ENCODE peak calls at places on chromosomes 3 and 15, in five cellular contexts. J is cardiac fibroblast, G is H9, Y is heart left ventricle, R is AG04450. H is an unnamed sample.

GRCh38 chr15:68366314-68366713 is 65.6 kb downstream of the ITGA11 start:
- DNase-seq in Y (peak; percentile 20), J (no peak), R (no peak), G (peak; percentile 52), H (no peak)

GRCh38 chr3:53202331-53203015 is 41.5 kb downstream of the PRKCD start:
- DNase-seq in Y (no peak), J (no peak), G (no peak), R (no peak), H (no peak)

GRCh38 chr3:42490243-42490642 is 12.2 kb upstream of the VIPR1 start:
- DNase-seq in J (peak; percentile 61), R (no peak), G (peak; percentile 46), Y (peak; percentile 81), H (no peak)

GRCh38 chr15:76206325-76206976 is 104.8 kb downstream of the ETFA start:
- DNase-seq in G (no peak), Y (peak; percentile 93), J (peak; percentile 53), R (no peak), H (no peak)

GRCh38 chr15:35019401-35020327 is 31.6 kb upstream of the ZNF770 start:
- DNase-seq in G (peak; percentile 76), J (peak; percentile 32), R (no peak), Y (no peak), H (no peak)

GRCh38 chr15:31297221-31297879 is 29.3 kb upstream of the KLF13 start:
- DNase-seq in R (no peak), J (no peak), G (no peak), Y (peak; percentile 20), H (no peak)

GRCh38 chr15:47727137-47727536 is 9.8 kb downstream of the SEMA6D start:
- DNase-seq in R (no peak), Y (no peak), G (no peak), J (no peak), H (no peak)

GRCh38 chr3:149620291-149621020 is 37.4 kb downstream of the WWTR1 start:
- DNase-seq in J (peak; percentile 83), R (peak; percentile 32), Y (no peak), G (no peak), H (no peak)

GRCh38 chr15:84955089-84955848 is 26.4 kb upstream of the PDE8A start:
- DNase-seq in G (peak; percentile 78), R (peak; percentile 52), Y (peak; percentile 79), J (peak; percentile 85), H (peak; percentile 82)

GRCh38 chr15:46213551-46213950 is 578.7 kb downstream of the SQOR start:
- DNase-seq in G (no peak), Y (no peak), J (no peak), R (no peak), H (no peak)

GRCh38 chr15:62649793-62650420 is 392.6 kb upstream of the TPM1 start:
- DNase-seq in J (peak; percentile 34), G (no peak), Y (peak; percentile 56), R (no peak), H (no peak)

GRCh38 chr15:83869329-83869728 is 215.4 kb downstream of the ADAMTSL3 start:
- DNase-seq in R (no peak), Y (peak; percentile 52), G (no peak), J (no peak), H (no peak)

GRCh38 chr3:127408684-127409420 is 121.0 kb upstream of the PRR20G start:
- DNase-seq in Y (no peak), R (no peak), G (peak; percentile 49), J (no peak), H (no peak)

GRCh38 chr3:99875573-99875924 is 57.9 kb downstream of the CMSS1 start:
- DNase-seq in Y (no peak), R (no peak), J (peak; percentile 86), G (no peak), H (no peak)

GRCh38 chr3:126127904-126128303 is 44.0 kb upstream of the SLC41A3 start:
- DNase-seq in G (peak; percentile 20), Y (no peak), R (no peak), J (no peak), H (peak; percentile 12)

GRCh38 chr15:98799461-98799971 is 151.2 kb downstream of the IGF1R start:
- DNase-seq in R (no peak), G (no peak), J (no peak), Y (no peak), H (peak; percentile 51)

GRCh38 chr3:56921573-56922571 is 120.1 kb upstream of the ARHGEF3 start:
- DNase-seq in R (peak; percentile 11), Y (no peak), J (peak; percentile 39), G (no peak), H (no peak)

GRCh38 chr3:120192159-120192558 is 92.9 kb downstream of the GPR156 start:
- DNase-seq in R (no peak), Y (no peak), G (no peak), J (no peak), H (no peak)

GRCh38 chr3:122390665-122391064 is 6.7 kb downstream of the FAM162A start:
- DNase-seq in J (peak; percentile 41), G (no peak), R (no peak), Y (peak; percentile 27), H (no peak)

GRCh38 chr15:83288381-83288801 is 3.9 kb upstream of the BNC1 start:
- DNase-seq in J (no peak), G (peak; percentile 62), Y (no peak), R (no peak), H (peak; percentile 52)

GRCh38 chr3:72310028-72310987 is 525.4 kb upstream of the PROK2 start:
- DNase-seq in J (peak; percentile 81), G (no peak), Y (peak; percentile 60), R (peak; percentile 39), H (no peak)

GRCh38 chr15:60605879-60606304 is 127.0 kb upstream of the ICE2 start:
- DNase-seq in Y (peak; percentile 52), J (peak; percentile 82), G (no peak), R (peak; percentile 27), H (no peak)

GRCh38 chr3:197527569-197527968 is 28.2 kb downstream of the BDH1 start:
- DNase-seq in G (no peak), R (no peak), Y (no peak), J (no peak), H (no peak)

GRCh38 chr15:42363487-42363886 is 4.2 kb downstream of the CAPN3 start:
- DNase-seq in R (no peak), G (peak; percentile 46), J (no peak), Y (no peak), H (no peak)

GRCh38 chr3:73493543-73494314 is 131.0 kb downstream of the PDZRN3 start:
- DNase-seq in G (no peak), Y (no peak), R (no peak), J (peak; percentile 78), H (no peak)

GRCh38 chr15:63504247-63504978 is at the start of gene USP3:
- DNase-seq in G (peak; percentile 94), J (peak; percentile 97), R (peak; percentile 92), Y (peak; percentile 97), H (peak; percentile 95)

GRCh38 chr15:55088207-55088606 is 108.5 kb downstream of the RSL24D1 start:
- DNase-seq in J (no peak), G (no peak), R (no peak), Y (no peak), H (no peak)

GRCh38 chr3:47877288-47877687 is 74.3 kb downstream of the DHX30 start:
- DNase-seq in G (no peak), Y (no peak), J (peak; percentile 56), R (no peak), H (no peak)